ENCODE peak calls at places on chromosomes 5 and 9, in eight cellular contexts. O is mucosa of descending colon, V is adrenal gland, C is WERI-Rb-1, S is vagina, N is BJ, Y is fibroblast of mammary gland, J is GM06990. W is an unnamed sample.

GRCh38 chr5:176621661-176622079 is 8.7 kb downstream of the SNCB start:
- DNase-seq in V (peak), C (peak), J (no peak), N (no peak), S (no peak), Y (no peak), O (no peak), W (no peak)

GRCh38 chr5:83767409-83767992 is 46.8 kb upstream of the HAPLN1 start:
- DNase-seq in J (no peak), N (no peak), C (no peak), Y (peak), V (no peak), O (no peak), S (no peak), W (no peak)

GRCh38 chr5:97412959-97413358 is 229.9 kb upstream of the RIOK2 start:
- DNase-seq in S (no peak), J (peak), N (no peak), C (peak), Y (no peak), V (no peak), O (no peak), W (no peak)

GRCh38 chr5:171568389-171568788 is 148.9 kb downstream of the FGF18 start:
- DNase-seq in N (no peak), Y (no peak), V (no peak), J (no peak), S (no peak), O (no peak), C (no peak), W (no peak)

GRCh38 chr9:20940447-20941176 is 90.8 kb downstream of the HACD4 start:
- DNase-seq in N (no peak), V (no peak), Y (peak), C (no peak), O (no peak), J (no peak), S (no peak), W (no peak)

GRCh38 chr9:37944671-37945481 is 40.9 kb upstream of the SLC25A51 start:
- DNase-seq in V (no peak), J (no peak), S (no peak), N (no peak), O (no peak), C (no peak), Y (peak), W (no peak)

GRCh38 chr5:55218966-55219365 is 8.1 kb downstream of the MCIDAS start:
- DNase-seq in Y (no peak), C (no peak), J (no peak), N (no peak), V (no peak), S (no peak), O (peak), W (peak)

GRCh38 chr5:140219068-140219971 is 44.3 kb downstream of the CYSTM1 start:
- DNase-seq in V (peak), S (no peak), J (no peak), O (no peak), N (no peak), Y (peak), C (no peak), W (no peak)

GRCh38 chr5:95619518-95620029 is 313 bp upstream of the GPR150 start:
- DNase-seq in V (no peak), O (peak), Y (no peak), J (no peak), C (no peak), S (no peak), N (no peak), W (no peak)

GRCh38 chr5:111075520-111075919 is 4.0 kb downstream of the TSLP start:
- DNase-seq in N (peak), C (no peak), V (no peak), J (no peak), Y (peak), O (no peak), S (no peak), W (no peak)

GRCh38 chr5:32531885-32532520 is 53.4 kb upstream of the SUB1 start:
- DNase-seq in O (no peak), J (peak), S (no peak), N (peak), C (no peak), V (no peak), Y (peak), W (no peak)

GRCh38 chr5:35651002-35651756 is 33.5 kb downstream of the SPEF2 start:
- DNase-seq in C (peak), O (no peak), V (peak), N (no peak), S (no peak), Y (peak), J (no peak), W (peak)

GRCh38 chr5:172931001-172931536 is 28.2 kb upstream of the RPL26L1 start:
- DNase-seq in Y (peak), J (no peak), C (no peak), V (peak), N (peak), O (no peak), S (no peak), W (no peak)

GRCh38 chr5:83031391-83031790 is 45.8 kb downstream of the TMEM167A start:
- DNase-seq in J (no peak), S (no peak), V (no peak), Y (no peak), O (no peak), N (no peak), C (no peak), W (no peak)

GRCh38 chr5:169301386-169301930 is 519 bp upstream of the SLIT3 start:
- DNase-seq in N (no peak), J (no peak), V (no peak), O (no peak), C (no peak), Y (no peak), S (no peak), W (no peak)

GRCh38 chr5:172569862-172570558 is 71.1 kb upstream of the NEURL1B start:
- DNase-seq in C (peak), V (no peak), S (no peak), O (peak), J (no peak), N (no peak), Y (no peak), W (no peak)

GRCh38 chr5:91139572-91140200 is 243.4 kb downstream of the ARRDC3 start:
- DNase-seq in C (no peak), N (no peak), Y (no peak), J (no peak), V (no peak), O (no peak), S (no peak), W (no peak)

GRCh38 chr5:91137647-91138046 is 245.5 kb downstream of the ARRDC3 start:
- DNase-seq in C (no peak), Y (no peak), V (no peak), S (no peak), O (no peak), J (no peak), N (no peak), W (no peak)

GRCh38 chr5:91135475-91136248 is 247.5 kb downstream of the ARRDC3 start:
- DNase-seq in S (no peak), C (peak), J (no peak), Y (no peak), O (no peak), N (no peak), V (no peak), W (no peak)

GRCh38 chr5:91133183-91133582 is 249.9 kb downstream of the ARRDC3 start:
- DNase-seq in C (no peak), V (no peak), J (no peak), N (no peak), O (no peak), Y (no peak), S (no peak), W (no peak)

GRCh38 chr5:91136271-91136670 is 246.8 kb downstream of the ARRDC3 start:
- DNase-seq in O (no peak), C (no peak), J (no peak), N (no peak), S (no peak), Y (no peak), V (no peak), W (no peak)
- TF ChIP-seq CTCF in O (no peak), C (no peak), J (no peak), N (no peak), S (no peak), Y (no peak), V (no peak), W (no peak)

DNA sequence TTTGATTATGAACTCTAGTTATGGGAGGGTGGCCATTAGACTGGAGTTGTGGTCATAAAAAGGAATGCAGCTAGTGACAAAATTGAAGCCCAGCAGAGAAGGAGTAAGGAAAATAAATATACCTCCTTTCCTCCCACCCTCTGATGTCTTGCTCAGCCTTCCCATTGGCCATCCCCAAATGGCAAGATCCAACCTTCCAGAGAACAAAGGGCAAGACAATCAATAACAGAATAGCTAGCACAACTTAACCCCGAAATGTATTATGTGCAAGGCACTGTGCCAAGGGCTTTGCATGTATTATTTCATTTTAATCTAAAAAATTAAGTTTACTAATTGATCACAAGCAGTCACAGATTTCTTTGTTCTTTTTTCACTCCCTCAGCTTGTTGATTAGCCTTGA is 3.6 kb downstream of the ITGA1 start:
- DNase-seq in J (no peak), N (no peak), Y (no peak), V (no peak), O (no peak), C (no peak), S (no peak), W (no peak)
- H3K4me3 ChIP-seq in J (no peak), N (no peak), Y (no peak), V (no peak), O (no peak), C (no peak), S (no peak), W (no peak)

GRCh38 chr9:110143969-110144545 is 63.9 kb downstream of the C9orf152 start:
- DNase-seq in V (no peak), Y (no peak), O (no peak), J (no peak), C (no peak), N (no peak), S (no peak), W (no peak)
- TF ChIP-seq CTCF in V (no peak), Y (no peak), O (no peak), J (peak), C (no peak), N (no peak), S (no peak), W (no peak)

GRCh38 chr5:3197699-3198098 is 397.9 kb upstream of the IRX1 start:
- DNase-seq in J (no peak), O (no peak), N (no peak), V (no peak), S (peak), Y (no peak), C (no peak), W (no peak)

GRCh38 chr5:3194684-3195083 is 400.9 kb upstream of the IRX1 start:
- DNase-seq in J (no peak), S (no peak), V (no peak), C (no peak), N (no peak), O (no peak), Y (no peak), W (no peak)

GRCh38 chr5:3199941-3200340 is 395.7 kb upstream of the IRX1 start:
- DNase-seq in V (no peak), O (no peak), C (no peak), S (no peak), J (no peak), Y (no peak), N (no peak), W (no peak)

GRCh38 chr5:3195991-3196390 is 399.6 kb upstream of the IRX1 start:
- DNase-seq in O (no peak), N (no peak), V (no peak), Y (no peak), S (peak), J (no peak), C (no peak), W (no peak)

DNA sequence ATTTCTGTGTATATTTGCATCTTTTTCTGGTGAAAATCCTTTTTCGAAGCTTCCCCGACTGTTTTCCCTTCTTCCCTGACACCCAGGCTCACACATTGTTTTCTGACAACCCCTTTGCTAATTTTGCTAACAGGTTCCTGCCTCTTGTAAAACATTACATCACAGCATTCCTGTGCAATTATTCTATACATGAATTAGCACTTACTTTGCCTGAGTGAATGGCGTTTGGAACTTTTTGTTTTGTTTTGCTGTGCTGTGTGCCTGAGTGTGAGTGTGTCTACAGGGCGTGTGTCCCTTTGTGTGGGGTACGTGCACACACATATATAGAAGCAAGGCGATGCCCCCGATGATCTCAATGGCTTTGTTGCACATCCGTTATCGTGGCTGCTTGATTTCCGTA is 398.4 kb upstream of the IRX1 start:
- DNase-seq in C (no peak), V (no peak), S (no peak), N (no peak), Y (no peak), J (no peak), O (no peak), W (no peak)
- H3K4me3 ChIP-seq in C (no peak), V (no peak), S (no peak), N (no peak), Y (no peak), J (no peak), O (no peak), W (no peak)

GRCh38 chr9:9998491-9999287 is 614.1 kb downstream of the PTPRD start:
- DNase-seq in J (no peak), N (no peak), Y (peak), C (no peak), O (no peak), S (no peak), V (no peak), W (no peak)
- TF ChIP-seq CTCF in J (peak), N (no peak), Y (peak), C (peak), O (no peak), S (no peak), V (peak), W (peak)

DNA sequence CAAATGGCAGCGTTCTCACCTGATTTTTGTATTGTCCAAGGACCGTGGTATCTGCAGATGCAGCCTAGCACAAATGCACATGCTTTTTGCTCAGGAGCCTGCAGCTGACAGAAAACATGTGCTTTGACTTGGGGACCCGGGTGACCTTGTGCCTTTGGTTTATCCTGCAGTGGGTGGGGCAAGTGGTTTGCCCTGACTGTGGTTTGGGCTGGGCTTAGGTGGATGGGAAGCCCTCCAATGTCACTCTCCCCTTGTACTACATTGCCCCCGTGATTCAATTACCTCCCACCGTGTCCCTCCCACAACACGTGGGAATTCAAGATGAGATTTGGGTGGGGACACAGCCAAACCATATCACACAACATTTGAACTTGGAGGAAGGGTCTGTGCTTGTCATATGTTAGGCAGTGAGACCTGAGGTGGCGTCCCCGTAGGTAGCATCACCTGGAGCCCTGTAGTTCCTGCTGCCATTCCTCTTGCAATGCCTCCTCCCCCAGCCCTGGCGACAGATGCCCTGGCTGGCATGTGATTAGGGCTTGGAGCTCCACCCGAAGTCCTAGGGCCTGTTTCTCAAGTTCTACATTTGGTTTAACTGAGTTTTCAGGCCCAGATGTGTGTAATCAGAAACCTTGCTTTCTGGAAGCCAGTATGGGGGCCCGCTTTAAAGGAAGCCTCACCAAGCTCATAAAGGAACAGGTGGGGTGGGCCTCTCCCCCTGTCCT is 2.1 kb downstream of the ANKRD33B start:
- DNase-seq in S (peak), V (no peak), O (no peak), J (no peak), N (no peak), Y (no peak), C (peak), W (no peak)
- H3K4me3 ChIP-seq in S (peak), V (no peak), O (no peak), J (peak), N (peak), Y (peak), C (peak), W (no peak)

GRCh38 chr9:7342721-7343120 is 456.9 kb downstream of the DMAC1 start:
- DNase-seq in J (no peak), S (no peak), N (no peak), V (no peak), O (no peak), Y (no peak), C (no peak), W (no peak)

GRCh38 chr9:7338586-7339281 is 460.8 kb downstream of the DMAC1 start:
- DNase-seq in S (no peak), V (no peak), C (no peak), J (no peak), O (no peak), Y (no peak), N (no peak), W (no peak)

GRCh38 chr9:7341571-7341970 is 458.0 kb downstream of the DMAC1 start:
- DNase-seq in S (no peak), J (no peak), N (no peak), C (no peak), V (no peak), O (no peak), Y (no peak), W (no peak)

GRCh38 chr9:7340451-7340850 is 459.1 kb downstream of the DMAC1 start:
- DNase-seq in V (no peak), J (no peak), O (no peak), Y (no peak), C (no peak), S (no peak), N (no peak), W (no peak)

GRCh38 chr9:7342229-7342628 is 457.3 kb downstream of the DMAC1 start:
- DNase-seq in C (no peak), S (no peak), J (no peak), V (no peak), O (no peak), Y (no peak), N (no peak), W (no peak)
- TF ChIP-seq CTCF in C (no peak), S (no peak), J (no peak), V (no peak), O (no peak), Y (peak), N (peak), W (peak)

GRCh38 chr5:38259062-38259857 is 901 bp downstream of the EGFLAM start:
- DNase-seq in S (no peak), N (no peak), J (no peak), C (no peak), O (no peak), Y (no peak), V (no peak), W (no peak)

GRCh38 chr5:38258037-38258318 is 381 bp upstream of the EGFLAM start:
- DNase-seq in N (no peak), Y (no peak), J (no peak), O (no peak), C (no peak), S (no peak), V (no peak), W (no peak)

GRCh38 chr5:38253759-38254158 is 4.6 kb upstream of the EGFLAM start:
- DNase-seq in S (no peak), C (no peak), N (no peak), O (no peak), Y (no peak), V (no peak), J (no peak), W (no peak)

GRCh38 chr5:38257236-38258036 is 923 bp upstream of the EGFLAM start:
- DNase-seq in S (no peak), Y (no peak), V (no peak), O (no peak), J (no peak), N (no peak), C (peak), W (no peak)

GRCh38 chr5:38258319-38259061 is at the start of gene EGFLAM:
- DNase-seq in V (peak), Y (no peak), J (peak), O (no peak), S (no peak), N (no peak), C (peak), W (no peak)
- H3K4me3 ChIP-seq in V (peak), Y (peak), J (no peak), O (no peak), S (peak), N (peak), C (peak), W (peak)

W was measured in LNCaP clone FGC.